ENCODE peak calls at places on chromosome 12, in nine cellular contexts. T is hepatocyte, Z is tibial artery, U is retinal pigment epithelial cell, S is AG04450, H is fibroblast of mammary gland, P is suprapubic skin, N is upper lobe of right lung, A is BJ. C is an unnamed sample.

GRCh38 chr12:26042645-26043044 is 82.2 kb downstream of the BHLHE41 start:
- DNase-seq in T (no peak), Z (no peak), U (no peak), S (no peak), H (no peak), P (no peak), N (no peak), A (no peak), C (no peak)

GRCh38 chr12:110249716-110250225 is 31.3 kb upstream of the ATP2A2 start:
- DNase-seq in T (peak; percentile 52), Z (peak; percentile 81), U (no peak), S (no peak), H (no peak), P (no peak), N (no peak), A (no peak), C (peak; percentile 49)

GRCh38 chr12:56104815-56105476 is 587 bp downstream of the PA2G4 start:
- DNase-seq in T (peak; percentile 46), Z (no peak), U (no peak), S (no peak), H (peak; percentile 16), P (no peak), N (no peak), A (no peak), C (peak; percentile 30)

GRCh38 chr12:101875112-101875961 is 2.0 kb upstream of the DRAM1 start:
- DNase-seq in T (no peak), Z (no peak), U (peak; percentile 30), S (no peak), H (no peak), P (no peak), N (no peak), A (no peak), C (no peak)

GRCh38 chr12:127729381-127729780 is 537.6 kb upstream of the TMEM132C start:
- DNase-seq in T (no peak), Z (no peak), U (no peak), S (no peak), H (peak; percentile 8), P (no peak), N (no peak), A (peak; percentile 12), C (no peak)

GRCh38 chr12:56987551-56988053 is 18.7 kb downstream of the ZBTB39 start:
- DNase-seq in T (peak; percentile 90), Z (peak; percentile 86), U (no peak), S (peak; percentile 38), H (peak; percentile 71), P (peak; percentile 81), N (peak; percentile 91), A (no peak), C (peak; percentile 80)

GRCh38 chr12:49565119-49565955 is 2.6 kb downstream of the MCRS1 start:
- DNase-seq in T (no peak), Z (peak; percentile 24), U (no peak), S (no peak), H (no peak), P (no peak), N (no peak), A (no peak), C (no peak)

GRCh38 chr12:88411689-88412088 is 168.6 kb downstream of the KITLG start:
- DNase-seq in T (no peak), Z (no peak), U (no peak), S (no peak), H (no peak), P (no peak), N (no peak), A (no peak), C (no peak)

GRCh38 chr12:124588689-124589318 is 21.4 kb upstream of the NCOR2 start:
- DNase-seq in T (no peak), Z (peak; percentile 79), U (no peak), S (no peak), H (peak; percentile 81), P (no peak), N (no peak), A (no peak), C (no peak)

GRCh38 chr12:84166812-84167211 is 745.8 kb downstream of the SLC6A15 start:
- DNase-seq in T (no peak), Z (no peak), U (no peak), S (no peak), H (no peak), P (no peak), N (no peak), A (no peak), C (no peak)

GRCh38 chr12:58818546-58818945 is 101.8 kb downstream of the LRIG3 start:
- DNase-seq in T (no peak), Z (no peak), U (no peak), S (peak; percentile 10), H (peak; percentile 40), P (no peak), N (no peak), A (no peak), C (no peak)

GRCh38 chr12:88946377-88946997 is 366.2 kb upstream of the KITLG start:
- DNase-seq in T (no peak), Z (no peak), U (peak; percentile 43), S (no peak), H (peak; percentile 84), P (peak; percentile 59), N (no peak), A (peak; percentile 64), C (no peak)

GRCh38 chr12:125983784-125984510 is 918.7 kb downstream of the AACS start:
- DNase-seq in T (peak; percentile 61), Z (no peak), U (no peak), S (no peak), H (no peak), P (no peak), N (no peak), A (no peak), C (peak; percentile 14)

GRCh38 chr12:123499332-123499731 is 34.2 kb downstream of the RILPL1 start:
- DNase-seq in T (no peak), Z (no peak), U (no peak), S (no peak), H (no peak), P (no peak), N (no peak), A (no peak), C (no peak)
- H3K4me3 ChIP-seq in T (no peak overlapping the region), Z (no peak overlapping the region), U (no peak overlapping the region), S (no peak overlapping the region), H (no peak overlapping the region), P (no peak overlapping the region), N (no peak overlapping the region), A (no peak overlapping the region), C (no peak overlapping the region)

DNA sequence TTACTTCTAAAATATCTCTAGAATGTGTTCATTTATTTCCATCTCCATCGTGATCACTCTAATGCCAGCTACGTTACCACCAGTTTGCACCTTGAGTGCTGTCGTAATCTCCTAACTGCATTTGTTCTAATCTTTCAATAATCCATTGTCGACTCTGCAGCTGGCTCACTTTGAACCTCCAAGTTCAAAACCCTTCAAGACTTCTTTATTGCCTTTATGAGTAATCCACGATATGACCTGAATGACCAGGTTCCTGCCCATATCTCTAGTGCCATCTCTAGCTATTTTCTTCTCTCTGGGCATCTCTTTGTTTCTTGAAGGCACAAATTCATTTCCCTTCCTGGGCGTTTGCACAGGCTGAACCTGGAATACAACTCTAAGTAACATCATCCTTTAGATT is 76.7 kb downstream of the SRGAP1 start:
- DNase-seq in T (no peak), Z (no peak), U (no peak), S (no peak), H (no peak), P (no peak), N (no peak), A (no peak), C (no peak)
- H3K4me3 ChIP-seq in T (no peak overlapping the region), Z (no peak overlapping the region), U (no peak overlapping the region), S (no peak overlapping the region), H (no peak overlapping the region), P (no peak overlapping the region), N (no peak overlapping the region), A (no peak overlapping the region), C (no peak overlapping the region)

DNA sequence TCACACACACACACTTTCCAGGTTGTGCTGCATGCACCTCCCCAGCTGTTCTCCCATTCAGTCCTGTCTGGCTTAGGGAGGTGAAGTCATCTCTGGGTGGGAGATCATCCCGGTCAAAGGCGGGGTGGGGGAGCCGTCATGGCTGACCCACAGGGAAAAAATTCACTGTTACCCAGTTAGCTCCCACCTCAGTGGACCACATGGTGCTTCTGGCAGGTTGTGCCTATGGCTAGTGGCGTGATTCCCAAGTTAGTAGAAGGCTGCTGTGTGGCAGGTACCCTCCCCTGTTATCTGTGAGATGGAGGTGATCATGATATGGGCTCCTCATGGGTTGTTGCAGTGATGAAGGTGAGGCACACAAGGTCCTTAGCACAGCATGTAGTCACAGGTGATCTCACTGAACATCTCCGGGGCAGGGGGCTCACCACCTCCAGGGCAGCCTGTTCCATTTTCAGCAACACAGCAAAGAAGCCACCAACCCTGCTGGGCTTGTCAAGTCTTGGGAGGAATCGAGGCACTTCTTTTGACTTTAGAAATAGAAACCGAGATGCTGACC is 154.9 kb upstream of the CCND2 start:
- DNase-seq in T (no peak), Z (no peak), U (no peak), S (no peak), H (no peak), P (no peak), N (no peak), A (no peak), C (no peak)
- H3K4me3 ChIP-seq in T (no peak overlapping the region), Z (no peak overlapping the region), U (no peak overlapping the region), S (no peak overlapping the region), H (no peak overlapping the region), P (no peak overlapping the region), N (no peak overlapping the region), A (no peak overlapping the region), C (no peak overlapping the region)

GRCh38 chr12:53752651-53753050 is 872 bp upstream of the CISTR start:
- DNase-seq in T (no peak), Z (no peak), U (no peak), S (no peak), H (no peak), P (no peak), N (no peak), A (no peak), C (no peak)
- H3K4me3 ChIP-seq in T (no peak overlapping the region), Z (no peak overlapping the region), U (no peak overlapping the region), S (no peak overlapping the region), H (no peak overlapping the region), P (no peak overlapping the region), N (no peak overlapping the region), A (no peak overlapping the region), C (no peak overlapping the region)

DNA sequence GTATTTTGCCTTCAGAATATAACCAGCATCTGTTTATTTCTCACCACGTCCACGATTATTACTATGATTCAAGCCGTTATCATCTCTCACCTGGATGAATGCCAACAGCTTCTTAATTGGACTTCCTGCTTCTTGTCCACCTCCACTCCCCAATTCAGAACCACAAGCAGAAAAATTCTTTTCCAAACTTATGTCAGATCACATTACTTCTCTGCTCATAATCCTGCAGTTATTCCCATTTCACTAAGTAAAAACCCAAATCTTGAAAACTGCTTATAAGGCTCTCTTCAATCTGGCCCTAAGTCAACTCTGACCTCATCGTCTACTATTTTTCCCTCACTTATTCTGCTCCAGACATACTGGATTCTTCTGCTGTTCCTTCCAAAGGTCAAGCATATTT is 2.0 kb downstream of the CRY1 start:
- DNase-seq in T (peak; percentile 44), Z (no peak), U (peak; percentile 91), S (no peak), H (peak; percentile 89), P (no peak), N (no peak), A (peak; percentile 29), C (peak; percentile 63)
- H3K4me3 ChIP-seq in T (peak overlapping the region; percentile 3), Z (peak overlapping the region; percentile 72), U (peak overlapping the region; percentile 90), S (peak overlapping the region; percentile 49), H (no peak overlapping the region), P (peak overlapping the region; percentile 90), N (peak overlapping the region; percentile 83), A (peak overlapping the region; percentile 13), C (no peak overlapping the region)

C was measured in body of pancreas.